ENCODE peak calls at places on chromosomes 6 and 20, in seven cellular contexts. N is HepG2, X is HCT116, R is SK-N-SH, M is K562, P is GM12878, B is H1. F is an unnamed sample. For H3K4me1, the result is how much of the 10 kb centered on the place peaks cover.

GRCh38 chr6:26312501-26313390 is 52.3 kb upstream of the BTN3A2 start:
- DNase-seq in N (peak), X (peak), R (peak), M (peak), P (no peak), B (no peak), F (no peak)

GRCh38 chr6:38651121-38651784 is 11.5 kb upstream of the BTBD9 start:
- DNase-seq in N (no peak), X (no peak), R (no peak), M (no peak), P (no peak), B (no peak), F (no peak)

GRCh38 chr6:130029163-130029562 is 10.8 kb downstream of the L3MBTL3 start:
- DNase-seq in N (no peak), X (no peak), R (no peak), M (no peak), P (no peak), B (no peak), F (no peak)

GRCh38 chr20:5806457-5807263 is 56.5 kb downstream of the SHLD1 start:
- DNase-seq in N (peak), X (no peak), R (no peak), M (no peak), P (no peak), B (no peak), F (no peak)

GRCh38 chr6:293185-294174 is 1.2 kb downstream of the DUSP22 start:
- DNase-seq in N (no peak), X (no peak), R (no peak), M (no peak), P (no peak), B (no peak), F (no peak)

GRCh38 chr20:35465976-35466375 is 10.6 kb downstream of the CEP250 start:
- DNase-seq in N (no peak), X (no peak), R (no peak), M (no peak), P (no peak), B (no peak), F (no peak)

GRCh38 chr6:7171119-7171518 is 63.4 kb downstream of the RREB1 start:
- DNase-seq in N (peak), X (no peak), R (no peak), M (no peak), P (no peak), B (no peak), F (no peak)

GRCh38 chr6:90110971-90111370 is 185.7 kb downstream of the BACH2 start:
- DNase-seq in N (no peak), X (no peak), R (no peak), M (no peak), P (no peak), B (no peak), F (no peak)

GRCh38 chr20:10671221-10671849 is 2.5 kb downstream of the JAG1 start:
- DNase-seq in N (peak), X (no peak), R (peak), M (peak), P (peak), B (no peak), F (no peak)
- H3K4me1 ChIP-seq in N (half or more), X (under half), R (under half), M (under half), P (under half), B (under half), F (under half)

GRCh38 chr6:34391023-34391485 is 1.4 kb downstream of the NUDT3 start:
- DNase-seq in N (peak), X (no peak), R (peak), M (no peak), P (no peak), B (no peak), F (no peak)
- TF ChIP-seq YY1 in N (peak), X (no peak), R (peak), M (no peak), P (no peak), B (no peak), F (no peak)

GRCh38 chr6:3389390-3390167 is 67.3 kb downstream of the SLC22A23 start:
- DNase-seq in N (no peak), X (no peak), R (no peak), M (no peak), P (no peak), B (no peak), F (no peak)
- H3K9ac ChIP-seq in N (no peak), X (peak), R (no peak), M (peak), P (no peak), B (no peak), F (no peak)

GRCh38 chr20:62927128-62927705 is 912 bp upstream of the DIDO1 start:
- DNase-seq in N (peak), X (no peak), R (no peak), M (no peak), P (no peak), B (no peak), F (no peak)
- H3K4me1 ChIP-seq in N (half or more), X (under half), R (under half), M (under half), P (under half), B (under half), F (under half)

DNA sequence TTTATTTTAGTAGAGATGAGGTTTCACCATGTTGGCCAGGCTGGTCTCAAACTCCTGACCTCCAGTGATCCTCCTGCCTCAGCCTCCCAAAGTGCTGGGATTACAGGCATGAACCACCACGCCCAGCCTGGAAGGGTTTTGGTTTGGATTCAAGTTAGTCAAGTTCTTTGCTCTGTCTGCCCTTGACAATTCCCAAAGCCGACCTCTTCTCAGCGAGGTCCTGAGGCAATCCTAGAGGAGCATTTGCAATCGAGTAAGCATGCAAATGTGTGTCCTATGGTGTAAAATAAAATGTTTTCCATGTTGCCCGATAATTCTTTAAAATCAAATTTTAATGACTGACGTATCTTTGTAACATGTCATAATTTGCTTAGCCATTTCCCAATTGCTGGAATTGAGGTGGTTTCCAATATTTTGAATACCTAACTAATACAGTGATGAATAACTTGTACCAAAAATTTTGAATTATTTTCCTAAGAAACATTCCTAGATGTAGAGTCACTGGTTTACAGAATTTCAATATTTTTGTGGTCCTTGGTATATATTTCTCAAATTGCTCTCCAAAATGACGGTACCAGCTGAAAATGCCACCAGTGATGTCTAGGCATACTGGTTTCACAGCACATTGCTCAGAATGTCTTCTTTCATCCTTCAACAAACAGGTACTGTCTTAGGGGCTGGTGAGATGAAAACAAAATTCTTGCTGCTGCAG is 38.7 kb downstream of the GTF2H5 start:
- DNase-seq in N (no peak), X (no peak), R (no peak), M (no peak), P (no peak), B (no peak), F (no peak)
- TF ChIP-seq YY1 in N (no peak), X (no peak), R (no peak), M (no peak), P (no peak), B (no peak), F (no peak)

DNA sequence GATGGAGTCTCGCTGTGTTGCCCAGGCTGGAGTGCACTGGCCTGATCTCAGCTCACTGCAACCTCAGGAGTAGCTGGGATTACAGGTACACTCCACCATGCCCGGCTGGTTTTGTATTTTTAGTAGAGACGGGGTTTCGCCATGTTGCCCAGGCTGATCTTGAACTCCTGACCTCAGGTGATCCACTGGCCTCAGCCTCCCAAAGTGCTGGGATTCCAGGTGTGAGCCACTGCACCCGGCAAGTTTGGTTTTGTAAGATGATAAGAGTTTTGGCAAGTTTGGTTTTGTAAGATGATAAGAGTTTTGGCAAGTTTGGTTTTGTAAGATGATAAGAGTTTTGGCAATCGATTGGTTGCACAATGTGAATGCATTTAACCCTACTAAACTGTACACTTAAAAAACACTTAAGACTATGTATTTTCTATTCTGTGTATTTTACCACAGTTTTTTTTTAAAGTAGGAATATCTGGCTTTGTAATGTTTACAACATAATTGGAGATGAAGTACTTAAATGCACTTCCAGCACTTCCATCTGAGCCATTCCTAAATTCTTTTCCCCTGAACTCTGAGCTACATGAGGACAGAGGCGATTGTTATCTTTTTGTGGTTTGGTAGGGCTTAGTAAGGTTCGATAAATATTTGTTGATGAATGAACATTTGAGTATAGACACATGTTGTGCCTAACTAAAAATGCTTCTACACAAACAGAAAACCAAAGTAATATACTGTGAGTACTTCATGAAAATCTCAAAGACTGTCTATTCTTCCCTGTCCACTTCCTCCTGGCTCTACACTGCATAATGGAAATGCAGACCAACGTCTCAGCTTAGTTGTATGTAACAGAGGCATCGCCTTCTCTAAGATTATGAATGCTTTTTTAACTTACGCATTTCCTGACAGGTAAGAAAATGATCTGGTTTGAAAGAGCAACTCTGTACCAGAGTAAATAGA is 18.8 kb downstream of the SAMHD1 start:
- DNase-seq in N (peak), X (no peak), R (no peak), M (no peak), P (no peak), B (no peak), F (no peak)
- H3K9ac ChIP-seq in N (no peak), X (no peak), R (no peak), M (no peak), P (no peak), B (no peak), F (no peak)

GRCh38 chr20:33438481-33438880 is 5.1 kb downstream of the SNTA1 start:
- DNase-seq in N (no peak), X (no peak), R (no peak), M (no peak), P (no peak), B (no peak), F (no peak)
- H3K4me1 ChIP-seq in N (under half), X (under half), R (under half), M (under half), P (under half), B (under half), F (under half)

GRCh38 chr20:46299078-46299477 is 9.2 kb downstream of the CDH22 start:
- DNase-seq in N (no peak), X (no peak), R (no peak), M (no peak), P (no peak), B (no peak), F (no peak)
- TF ChIP-seq YY1 in N (no peak), X (no peak), R (no peak), M (no peak), P (no peak), B (no peak), F (no peak)

DNA sequence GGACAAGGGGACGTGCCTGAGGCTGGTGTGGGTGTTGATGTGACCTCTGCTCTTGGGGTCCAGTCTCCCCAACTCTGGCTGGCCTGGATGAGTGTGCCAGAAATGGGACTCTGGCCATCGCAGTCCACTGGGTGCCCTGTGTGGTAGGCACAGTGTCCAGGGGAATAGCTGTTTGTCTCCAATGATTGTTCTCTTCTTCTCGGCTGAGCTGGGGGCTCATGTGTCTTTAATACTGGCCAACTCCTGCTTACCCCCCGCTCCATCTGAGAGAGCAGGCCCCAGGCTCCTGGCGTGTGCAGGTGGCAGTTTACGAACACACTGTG is 45.0 kb downstream of the RBM38 start:
- DNase-seq in N (no peak), X (no peak), R (no peak), M (no peak), P (no peak), B (no peak), F (no peak)
- H3K9ac ChIP-seq in N (peak), X (peak), R (no peak), M (no peak), P (no peak), B (no peak), F (no peak)

GRCh38 chr20:50015993-50016770 is 33.4 kb downstream of the SNAI1 start:
- DNase-seq in N (peak), X (no peak), R (peak), M (peak), P (no peak), B (no peak), F (no peak)
- H3K4me1 ChIP-seq in N (under half), X (under half), R (under half), M (under half), P (under half), B (under half), F (under half)